ENCODE peak calls at places on chromosomes 13 and 19, in five cellular contexts. A, R, V, C and B are unnamed samples.

GRCh38 chr19:23983406-23983805 is 68.7 kb downstream of the ZNF726 start:
- DNase-seq in A (no peak), R (no peak), V (no peak), C (no peak), B (no peak)

GRCh38 chr19:53545271-53546065 is 7.5 kb downstream of the ZNF331 start:
- DNase-seq in A (no peak), R (no peak), V (no peak), C (no peak), B (peak)

GRCh38 chr19:51341976-51342580 is at the start of gene VSIG10L:
- DNase-seq in A (no peak), R (no peak), V (no peak), C (no peak), B (no peak)

GRCh38 chr13:51426982-51427381 is 25.9 kb downstream of the INTS6 start:
- DNase-seq in A (no peak), R (no peak), V (no peak), C (no peak), B (no peak)

GRCh38 chr19:1624458-1624857 is 19.2 kb upstream of the UQCR11 start:
- DNase-seq in A (peak), R (peak), V (peak), C (no peak), B (peak)

GRCh38 chr19:12801466-12802266 is at the start of the genes PRDX2 and THSD8:
- DNase-seq in A (peak), R (peak), V (peak), C (no peak), B (peak)

GRCh38 chr19:38211206-38211605 is 12.8 kb downstream of the DPF1 start:
- DNase-seq in A (peak), R (peak), V (no peak), C (no peak), B (no peak)

GRCh38 chr13:24625324-24625723 is 54.9 kb upstream of the ATP12A start:
- DNase-seq in A (no peak), R (no peak), V (no peak), C (no peak), B (no peak)

GRCh38 chr19:12777217-12778019 is 2.1 kb upstream of the HOOK2 start:
- DNase-seq in A (peak), R (peak), V (peak), C (no peak), B (peak)

GRCh38 chr13:52862358-52863206 is 14.1 kb upstream of the PCDH8 start:
- DNase-seq in A (peak), R (peak), V (peak), C (no peak), B (no peak)

GRCh38 chr19:36072081-36072480 is 17.4 kb downstream of the WDR62 start:
- DNase-seq in A (no peak), R (no peak), V (no peak), C (no peak), B (no peak)
- TF ChIP-seq USF2 in A (no peak), R (no peak), V (no peak), C (no peak), B (no peak)

GRCh38 chr19:56837492-56837891 is 3.0 kb downstream of the PEG3 start:
- DNase-seq in A (no peak), R (peak), V (peak), C (no peak), B (no peak)
- H3K27ac ChIP-seq in A (no peak), R (no peak), V (peak), C (no peak), B (no peak)

GRCh38 chr19:39499082-39499642 is 415 bp downstream of the DLL3 start:
- DNase-seq in A (no peak), R (peak), V (no peak), C (no peak), B (no peak)

GRCh38 chr19:39499932-39500331 is 1.2 kb downstream of the DLL3 start:
- DNase-seq in A (no peak), R (no peak), V (no peak), C (no peak), B (no peak)

GRCh38 chr19:39496063-39496462 is 2.7 kb upstream of the DLL3 start:
- DNase-seq in A (no peak), R (no peak), V (no peak), C (no peak), B (no peak)

GRCh38 chr19:39498262-39499081 is at the start of gene DLL3:
- DNase-seq in A (peak), R (peak), V (no peak), C (no peak), B (peak)

DNA sequence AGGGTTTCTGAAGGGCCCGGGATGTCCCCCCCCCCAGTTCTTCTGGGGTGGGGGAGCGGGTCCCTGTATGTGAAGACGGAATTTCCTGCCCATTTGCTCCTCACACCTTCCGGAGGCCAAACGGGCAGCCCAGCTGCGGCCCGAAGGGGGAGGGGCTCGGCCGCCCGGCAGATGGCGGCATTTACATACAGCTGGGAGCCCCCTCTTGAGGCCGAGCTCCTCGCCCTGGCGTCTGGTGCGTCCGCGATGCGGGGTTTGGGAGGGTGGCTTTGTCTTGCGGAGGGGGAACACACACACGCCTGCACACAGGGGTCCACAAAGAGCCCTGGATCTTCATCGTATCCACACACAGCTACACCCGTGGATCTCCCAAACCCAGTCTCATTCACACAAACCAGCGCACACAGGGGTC is 891 bp upstream of the DLL3 start:
- DNase-seq in A (peak), R (peak), V (peak), C (no peak), B (peak)
- TF ChIP-seq MXI1 in A (no peak), R (no peak), V (no peak), C (no peak), B (no peak)

GRCh38 chr13:79749556-79749955 is 268.6 kb downstream of the NDFIP2 start:
- DNase-seq in A (no peak), R (no peak), V (no peak), C (no peak), B (no peak)

GRCh38 chr13:79745141-79745540 is 264.2 kb downstream of the NDFIP2 start:
- DNase-seq in A (no peak), R (peak), V (no peak), C (no peak), B (no peak)

GRCh38 chr13:79749985-79750551 is 269.1 kb downstream of the NDFIP2 start:
- DNase-seq in A (no peak), R (no peak), V (no peak), C (no peak), B (peak)
- TF ChIP-seq USF2 in A (no peak), R (no peak), V (no peak), C (no peak), B (no peak)

GRCh38 chr19:7486923-7487322 is 1.9 kb downstream of the PEX11G start:
- DNase-seq in A (no peak), R (no peak), V (no peak), C (no peak), B (no peak)

GRCh38 chr19:7480975-7481265 is 7.9 kb downstream of the PEX11G start:
- DNase-seq in A (no peak), R (no peak), V (no peak), C (no peak), B (no peak)

GRCh38 chr19:7480222-7480974 is 8.4 kb downstream of the PEX11G start:
- DNase-seq in A (no peak), R (peak), V (no peak), C (no peak), B (no peak)

GRCh38 chr19:7482584-7483439 is 6.0 kb downstream of the PEX11G start:
- DNase-seq in A (peak), R (peak), V (no peak), C (no peak), B (no peak)

GRCh38 chr19:7483720-7484201 is 5.1 kb downstream of the PEX11G start:
- DNase-seq in A (peak), R (peak), V (no peak), C (no peak), B (no peak)
- H3K27ac ChIP-seq in A (no peak), R (no peak), V (no peak), C (no peak), B (no peak)

GRCh38 chr13:101654916-101655315 is 202.4 kb downstream of the ITGBL1 start:
- DNase-seq in A (no peak), R (no peak), V (no peak), C (no peak), B (peak)

GRCh38 chr13:101655435-101655834 is 203.0 kb downstream of the ITGBL1 start:
- DNase-seq in A (no peak), R (no peak), V (no peak), C (peak), B (no peak)

GRCh38 chr13:101648766-101649489 is 196.5 kb downstream of the ITGBL1 start:
- DNase-seq in A (no peak), R (no peak), V (no peak), C (no peak), B (no peak)

GRCh38 chr13:101647760-101648159 is 195.3 kb downstream of the ITGBL1 start:
- DNase-seq in A (no peak), R (no peak), V (no peak), C (no peak), B (no peak)

DNA sequence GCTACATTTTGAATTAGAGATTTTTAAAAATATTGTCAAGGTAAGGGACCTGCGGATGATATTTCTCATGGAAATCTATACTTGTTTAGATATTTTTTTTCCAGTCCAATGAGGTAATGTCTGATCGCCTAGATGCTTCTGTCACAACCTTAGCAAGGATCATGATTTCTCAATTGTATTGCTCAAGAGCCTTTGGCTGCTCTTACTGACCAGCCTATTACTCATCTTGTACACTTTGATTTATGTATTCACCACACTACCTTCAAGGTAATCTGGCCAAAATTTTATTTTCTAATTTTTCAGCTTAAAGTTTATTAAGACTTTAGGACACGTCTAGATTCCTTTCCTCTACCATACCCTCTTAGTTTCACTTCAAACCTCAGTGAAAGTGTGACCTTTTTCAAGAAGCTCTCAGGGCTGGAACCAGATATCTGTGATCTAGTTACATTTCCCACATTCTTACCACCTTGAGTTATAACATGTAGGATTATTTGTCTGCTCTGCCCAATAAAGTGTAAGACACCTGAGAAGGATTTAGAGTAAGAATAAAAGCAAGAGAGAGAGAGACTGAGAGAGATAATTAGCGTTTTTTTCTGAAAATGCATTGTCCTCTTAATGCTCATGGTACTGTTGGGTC is 197.1 kb downstream of the ITGBL1 start:
- DNase-seq in A (no peak), R (no peak), V (no peak), C (no peak), B (peak)
- TF ChIP-seq MXI1 in A (no peak), R (no peak), V (no peak), C (no peak), B (no peak)

DNA sequence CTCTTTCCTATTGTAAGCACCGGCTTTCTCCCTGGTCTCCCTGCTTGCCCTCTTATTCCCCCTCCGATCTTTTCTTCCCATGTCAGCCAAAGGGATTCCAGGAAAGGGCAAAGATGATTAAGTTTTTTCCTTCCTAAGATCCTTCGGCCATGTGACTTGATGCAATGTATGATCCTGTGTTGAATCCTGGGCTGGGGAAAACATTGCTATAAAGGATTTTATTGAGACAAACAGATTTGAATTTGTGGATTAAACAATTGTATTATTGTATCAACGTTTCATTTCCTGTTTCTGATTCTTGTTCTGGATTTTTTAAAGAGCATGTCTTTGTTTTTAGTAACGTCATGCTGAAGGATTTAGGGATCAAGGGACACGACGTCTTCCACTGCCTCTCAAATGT is 16.9 kb upstream of the ZNF541 start:
- DNase-seq in A (no peak), R (no peak), V (no peak), C (no peak), B (no peak)
- TF ChIP-seq USF2 in A (no peak), R (no peak), V (no peak), C (no peak), B (no peak)

DNA sequence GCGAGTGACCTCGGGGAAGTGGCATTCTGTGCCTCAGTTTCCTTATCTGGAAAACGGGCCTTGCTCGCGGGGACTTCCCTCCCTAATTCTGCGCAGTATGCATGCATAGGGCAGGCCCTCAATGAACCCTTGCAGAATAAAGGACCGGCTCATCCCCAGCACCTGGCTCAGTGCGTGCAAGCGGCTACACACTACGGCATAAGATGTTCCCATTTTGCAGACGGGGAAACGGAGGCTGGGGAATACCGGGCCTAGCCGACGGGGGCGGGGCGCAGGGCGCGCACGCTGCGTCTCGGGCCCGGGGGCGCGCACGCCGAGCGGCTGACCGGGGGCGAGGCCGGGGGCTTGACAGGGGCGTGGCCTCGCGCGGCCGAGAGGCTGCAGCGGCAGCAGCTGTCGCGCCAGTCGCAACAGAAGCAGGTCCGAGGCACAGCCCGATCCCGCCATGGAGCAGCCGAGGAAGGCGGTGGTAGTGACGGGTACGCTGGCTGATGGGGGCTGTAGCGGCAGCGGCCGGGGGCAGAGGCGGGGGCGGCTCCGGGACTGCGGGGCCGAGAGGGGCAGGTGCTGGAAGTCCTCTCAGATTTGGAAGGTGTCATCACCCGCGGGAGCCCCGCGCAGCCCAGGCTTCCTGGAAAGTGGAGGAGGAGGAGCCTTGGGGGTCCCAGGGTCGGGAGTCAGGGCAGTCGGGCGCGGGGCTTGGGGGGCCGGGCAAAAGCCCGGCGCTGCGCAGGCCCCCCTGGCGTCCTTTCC is at the start of gene PGPEP1:
- DNase-seq in A (peak), R (peak), V (no peak), C (no peak), B (peak)
- H3K27ac ChIP-seq in A (peak), R (no peak), V (peak), C (peak), B (peak)

GRCh38 chr19:42351079-42351735 is 25.8 kb downstream of the MEGF8 start:
- DNase-seq in A (no peak), R (no peak), V (no peak), C (no peak), B (no peak)

GRCh38 chr19:42350417-42350816 is 25.0 kb downstream of the MEGF8 start:
- DNase-seq in A (no peak), R (no peak), V (no peak), C (no peak), B (no peak)

GRCh38 chr19:42353341-42354015 is 28.0 kb downstream of the MEGF8 start:
- DNase-seq in A (no peak), R (no peak), V (no peak), C (no peak), B (no peak)

GRCh38 chr19:42352893-42353259 is 27.4 kb downstream of the MEGF8 start:
- DNase-seq in A (no peak), R (no peak), V (no peak), C (no peak), B (no peak)

GRCh38 chr19:42352216-42352892 is 26.9 kb downstream of the MEGF8 start:
- DNase-seq in A (no peak), R (peak), V (no peak), C (no peak), B (peak)
- TF ChIP-seq MXI1 in A (peak), R (no peak), V (no peak), C (peak), B (no peak)